ENCODE peak calls at places on chromosomes 4 and X, in five cellular contexts. Y is SJSA1, U is astrocyte, D is aorta, L is hepatocyte. S is an unnamed sample. For H3K4me1, the result is how much of the 10 kb centered on the place peaks cover.

GRCh38 chr4:174435981-174436776 is 86.1 kb downstream of the HPGD start:
- DNase-seq in Y (no peak), U (no peak), D (no peak), L (no peak), S (no peak)

GRCh38 chrX:56219702-56220101 is 12.5 kb upstream of the KLF8 start:
- DNase-seq in Y (no peak), U (no peak), D (no peak), L (no peak), S (no peak)

GRCh38 chr4:47271296-47271695 is 192.2 kb downstream of the COMMD8 start:
- DNase-seq in Y (no peak), U (no peak), D (no peak), L (no peak), S (no peak)

GRCh38 chrX:111854778-111855490 is 21.0 kb upstream of the TRPC5OS start:
- DNase-seq in Y (no peak), U (no peak), D (no peak), L (peak), S (peak)

GRCh38 chr4:85833311-85833710 is 358.4 kb downstream of the ARHGAP24 start:
- DNase-seq in Y (no peak), U (no peak), D (no peak), L (no peak), S (no peak)

GRCh38 chr4:126592088-126592487 is 1040.7 kb upstream of the INTU start:
- DNase-seq in Y (no peak), U (no peak), D (no peak), L (peak), S (no peak)

GRCh38 chrX:44735498-44735897 is 108.3 kb upstream of the DUSP21 start:
- DNase-seq in Y (no peak), U (no peak), D (no peak), L (no peak), S (no peak)

GRCh38 chrX:109632906-109633504 is 8.0 kb upstream of the KCNE5 start:
- DNase-seq in Y (no peak), U (no peak), D (no peak), L (peak), S (no peak)

GRCh38 chr4:173025131-173025530 is 143.5 kb upstream of the GALNT7 start:
- DNase-seq in Y (peak), U (peak), D (no peak), L (peak), S (peak)

GRCh38 chr4:110628321-110629213 is 5.7 kb upstream of the PITX2 start:
- DNase-seq in Y (no peak), U (no peak), D (peak), L (no peak), S (no peak)
- H3K4me1 ChIP-seq in Y (under half), U (under half), D (under half), L (under half), S (under half)

GRCh38 chr4:99366491-99366890 is 13.9 kb upstream of the ADH1C start:
- DNase-seq in Y (no peak), U (no peak), D (no peak), L (no peak), S (no peak)

GRCh38 chr4:99356992-99357391 is 4.4 kb upstream of the ADH1C start:
- DNase-seq in Y (no peak), U (no peak), D (no peak), L (no peak), S (no peak)

GRCh38 chr4:99359480-99360204 is 7.1 kb upstream of the ADH1C start:
- DNase-seq in Y (no peak), U (no peak), D (no peak), L (no peak), S (no peak)

GRCh38 chr4:99361268-99361922 is 8.8 kb upstream of the ADH1C start:
- DNase-seq in Y (no peak), U (no peak), D (no peak), L (no peak), S (no peak)

DNA sequence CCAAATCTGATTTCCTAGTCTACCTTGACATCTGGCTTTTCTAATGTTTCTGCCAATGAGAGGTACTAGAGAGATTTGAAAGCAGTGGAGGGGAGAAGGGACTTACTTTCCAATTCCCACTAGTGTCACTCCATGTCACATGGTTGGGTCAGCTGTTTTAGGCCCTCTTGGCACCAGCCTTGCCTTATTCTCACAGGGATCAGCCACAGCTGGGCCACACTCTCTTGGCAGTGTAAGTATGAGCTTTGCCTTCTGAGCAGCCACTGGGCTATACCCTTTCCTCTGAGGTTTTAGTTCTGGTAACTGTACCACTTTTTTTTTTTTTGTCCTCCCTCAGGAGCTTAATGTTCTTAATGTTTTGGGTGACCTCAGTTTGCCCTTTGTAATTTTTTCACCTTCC is 10.2 kb upstream of the ADH1C start:
- DNase-seq in Y (no peak), U (no peak), D (no peak), L (no peak), S (no peak)
- H3K4me1 ChIP-seq in Y (under half), U (under half), D (under half), L (under half), S (under half)

GRCh38 chr4:1348014-1348513 is 1.1 kb downstream of the UVSSA start:
- DNase-seq in Y (no peak), U (no peak), D (no peak), L (no peak), S (no peak)
- H3K4me1 ChIP-seq in Y (under half), U (under half), D (under half), L (under half), S (under half)

GRCh38 chr4:153486281-153487151 is 20.4 kb downstream of the TMEM131L start:
- DNase-seq in Y (peak), U (peak), D (no peak), L (peak), S (peak)
- H3K4me1 ChIP-seq in Y (half or more), U (under half), D (under half), L (under half), S (under half)

S was measured in foreskin keratinocyte.